ENCODE peak calls at places on chromosomes 3 and 15, in nine cellular contexts. X is CD4-positive, alpha-beta T cell; J is AG09319; G is HepG2; R is omental fat pad; O is uterus; Y is pancreas; P is cardiac muscle cell; F is cardiac fibroblast. C is an unnamed sample.

GRCh38 chr3:106034313-106034712 is 165.5 kb upstream of the CBLB start:
- DNase-seq in X (no peak), J (no peak), G (no peak), R (no peak), O (no peak), Y (no peak), P (no peak), F (no peak), C (no peak)

GRCh38 chr3:158107508-158108095 is 1.4 kb upstream of the SHOX2 start:
- DNase-seq in X (no peak), J (no peak), G (no peak), R (no peak), O (no peak), Y (no peak), P (no peak), F (no peak), C (no peak)

GRCh38 chr3:86173401-86173800 is 817.5 kb downstream of the VGLL3 start:
- DNase-seq in X (no peak), J (no peak), G (no peak), R (no peak), O (no peak), Y (no peak), P (no peak), F (no peak), C (no peak)

GRCh38 chr15:69823223-69823907 is 274.4 kb downstream of the TLE3 start:
- DNase-seq in X (no peak), J (no peak), G (no peak), R (no peak), O (no peak), Y (no peak), P (no peak), F (no peak), C (no peak)

GRCh38 chr15:44726136-44726535 is 10.2 kb upstream of the TRIM69 start:
- DNase-seq in X (no peak), J (no peak), G (no peak), R (no peak), O (no peak), Y (no peak), P (peak; percentile 48), F (peak; percentile 30), C (no peak)

GRCh38 chr3:71694358-71694999 is 30.7 kb downstream of the EIF4E3 start:
- DNase-seq in X (no peak), J (no peak), G (no peak), R (no peak), O (no peak), Y (no peak), P (peak; percentile 79), F (peak; percentile 65), C (no peak)

GRCh38 chr15:78103406-78104118 is 11.2 kb downstream of the SH2D7 start:
- DNase-seq in X (peak; percentile 41), J (no peak), G (no peak), R (no peak), O (no peak), Y (no peak), P (no peak), F (no peak), C (no peak)

GRCh38 chr3:197539651-197540051 is 16.1 kb downstream of the BDH1 start:
- DNase-seq in X (no peak), J (no peak), G (no peak), R (no peak), O (no peak), Y (no peak), P (no peak), F (no peak), C (no peak)

GRCh38 chr15:69561071-69561784 is 108.6 kb downstream of the RPLP1 start:
- DNase-seq in X (no peak), J (no peak), G (peak; percentile 80), R (no peak), O (no peak), Y (peak; percentile 57), P (no peak), F (no peak), C (no peak)

GRCh38 chr3:158789592-158789991 is 12.3 kb upstream of the MFSD1 start:
- DNase-seq in X (no peak), J (no peak), G (peak; percentile 43), R (no peak), O (no peak), Y (no peak), P (peak; percentile 79), F (peak; percentile 80), C (no peak)

GRCh38 chr3:69249001-69249400 is 126.6 kb upstream of the LMOD3 start:
- DNase-seq in X (no peak), J (no peak), G (no peak), R (no peak), O (no peak), Y (no peak), P (no peak), F (no peak), C (no peak)

GRCh38 chr3:33174711-33175409 is 43.8 kb downstream of the SUSD5 start:
- DNase-seq in X (no peak), J (no peak), G (no peak), R (no peak), O (no peak), Y (no peak), P (no peak), F (peak; percentile 12), C (no peak)

GRCh38 chr3:48960841-48961413 is 29.1 kb upstream of the P4HTM start:
- DNase-seq in X (no peak), J (no peak), G (no peak), R (no peak), O (no peak), Y (no peak), P (peak; percentile 64), F (peak; percentile 57), C (no peak)

GRCh38 chr3:27289769-27290413 is 79.3 kb downstream of the NEK10 start:
- DNase-seq in X (no peak), J (peak; percentile 28), G (no peak), R (no peak), O (no peak), Y (no peak), P (no peak), F (peak; percentile 26), C (no peak)

GRCh38 chr3:44068753-44069152 is 172.9 kb upstream of the TOPAZ1 start:
- DNase-seq in X (no peak), J (no peak), G (no peak), R (no peak), O (no peak), Y (no peak), P (no peak), F (no peak), C (no peak)

GRCh38 chr3:44066806-44067205 is 174.9 kb upstream of the TOPAZ1 start:
- DNase-seq in X (no peak), J (no peak), G (no peak), R (no peak), O (no peak), Y (no peak), P (no peak), F (no peak), C (no peak)

GRCh38 chr3:44067431-44067830 is 174.3 kb upstream of the TOPAZ1 start:
- DNase-seq in X (no peak), J (no peak), G (no peak), R (no peak), O (no peak), Y (no peak), P (no peak), F (no peak), C (no peak)

GRCh38 chr3:44065311-44065710 is 176.4 kb upstream of the TOPAZ1 start:
- DNase-seq in X (no peak), J (no peak), G (no peak), R (no peak), O (no peak), Y (peak; percentile 64), P (peak; percentile 1), F (peak; percentile 24), C (no peak)

DNA sequence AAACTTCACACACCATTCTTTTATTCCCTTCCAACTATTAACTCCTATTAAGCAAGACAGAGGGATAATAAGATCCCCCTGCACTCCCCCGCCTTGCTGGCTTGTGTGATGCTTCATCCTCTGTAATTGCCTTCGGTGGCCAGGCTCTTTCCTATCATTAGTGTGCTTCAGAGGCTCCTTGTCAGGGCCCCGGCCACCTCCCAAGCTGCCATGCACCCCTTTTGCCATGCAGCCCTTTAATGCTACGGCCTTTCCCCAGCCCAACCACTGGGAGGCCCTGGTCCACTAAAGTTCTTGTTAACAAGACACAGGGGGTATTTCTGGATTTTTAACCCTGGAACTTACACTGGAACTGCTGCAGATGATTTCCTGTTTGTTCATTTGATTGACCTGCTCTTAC is 175.9 kb upstream of the TOPAZ1 start:
- DNase-seq in X (no peak), J (no peak), G (no peak), R (no peak), O (no peak), Y (no peak), P (no peak), F (no peak), C (no peak)
- TF ChIP-seq CTCF in X (no peak), J (no peak), G (no peak), R (no peak), O (no peak), Y (no peak), P (no peak), F (peak; percentile 6), C (no peak)

GRCh38 chr3:70539908-70540307 is 227.5 kb upstream of the MDFIC2 start:
- DNase-seq in X (no peak), J (no peak), G (peak; percentile 5), R (no peak), O (no peak), Y (no peak), P (no peak), F (no peak), C (no peak)
- TF ChIP-seq CTCF in X (no peak), J (no peak), G (peak; percentile 15), R (no peak), O (no peak), Y (no peak), P (peak; percentile 32), F (no peak), C (no peak)

DNA sequence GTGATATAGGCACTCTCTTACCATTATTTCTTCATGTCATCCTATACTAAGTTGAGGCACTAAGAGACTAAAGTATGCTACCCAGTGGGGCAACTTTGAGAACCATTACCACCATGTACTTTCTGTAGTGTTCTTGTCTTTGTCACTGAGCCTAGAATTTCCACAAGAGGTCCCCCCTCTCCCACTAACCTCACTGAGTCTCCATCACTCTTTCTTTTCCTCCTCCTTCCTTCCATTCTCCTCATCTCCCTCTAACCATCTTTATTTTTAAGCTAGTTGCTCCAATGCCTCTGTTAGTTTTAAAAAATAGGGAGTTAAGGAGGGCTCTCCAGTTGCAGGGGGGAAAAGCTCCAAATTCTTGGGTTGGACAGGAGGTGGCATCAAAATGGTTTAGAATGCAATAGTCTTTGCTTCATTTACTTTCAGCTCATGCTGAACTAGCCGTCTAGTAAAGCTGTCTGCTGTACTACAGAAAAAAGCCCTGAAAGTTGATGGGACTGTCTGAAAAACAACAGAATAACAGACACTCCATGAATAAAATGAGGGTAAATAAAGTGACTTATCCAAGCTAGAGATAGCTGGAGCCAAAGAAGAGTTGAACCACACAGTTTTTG is 85.1 kb upstream of the MYRIP start:
- DNase-seq in X (no peak), J (no peak), G (no peak), R (no peak), O (no peak), Y (no peak), P (peak; percentile 27), F (peak; percentile 41), C (no peak)
- TF ChIP-seq CTCF in X (no peak), J (peak; percentile 1), G (peak; percentile 60), R (no peak), O (no peak), Y (peak; percentile 14), P (peak; percentile 35), F (no peak), C (no peak)

DNA sequence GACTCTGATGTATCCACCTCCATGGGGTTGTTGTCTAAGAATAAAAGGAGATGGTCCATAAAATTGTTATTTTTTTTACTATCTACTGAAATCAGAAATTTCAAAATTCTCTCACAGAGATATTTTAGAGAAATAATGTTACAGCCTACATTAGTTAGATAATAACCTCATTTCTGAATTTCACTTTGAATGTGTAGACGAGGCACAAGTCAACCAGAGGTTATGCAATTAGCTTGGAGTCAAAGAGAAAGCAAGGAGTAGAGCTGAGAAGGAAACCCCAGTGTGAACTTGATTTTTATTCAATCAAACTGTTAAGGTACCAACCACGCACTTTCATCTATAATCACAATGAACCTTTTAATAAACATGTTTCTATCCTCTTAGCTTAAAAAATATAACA is 403.3 kb downstream of the ZBTB20 start:
- DNase-seq in X (no peak), J (no peak), G (no peak), R (no peak), O (no peak), Y (no peak), P (no peak), F (no peak), C (no peak)
- TF ChIP-seq CTCF in X (no peak), J (no peak), G (no peak), R (no peak), O (no peak), Y (no peak), P (no peak), F (no peak), C (no peak)